ENCODE peak calls at places on chromosomes 16 and 17, in four cellular contexts. N is GM23248, Z is heart right ventricle, A is lower leg skin. O is an unnamed sample.

GRCh38 chr16:3787924-3788661 is 70.8 kb upstream of the TRAP1 start:
- DNase-seq in N (no peak), A (no peak), Z (no peak), O (no peak)

GRCh38 chr16:22659933-22660332 is 149.2 kb downstream of the NPIPB5 start:
- DNase-seq in N (no peak), A (no peak), Z (no peak), O (no peak)

GRCh38 chr16:426115-426905 is 861 bp downstream of the RAB11FIP3 start:
- DNase-seq in A (no peak), Z (peak), N (peak), O (no peak)

GRCh38 chr16:19701091-19701490 is 16.9 kb downstream of the KNOP1 start:
- DNase-seq in N (peak), A (no peak), Z (no peak), O (no peak)

GRCh38 chr17:67500261-67500660 is 123.2 kb downstream of the PITPNC1 start:
- DNase-seq in A (no peak), Z (no peak), N (peak), O (peak)

GRCh38 chr16:48384305-48384981 is 770 bp downstream of the SIAH1 start:
- DNase-seq in Z (peak), N (peak), A (peak), O (peak)

GRCh38 chr17:55413825-55414489 is 7.7 kb downstream of the MMD start:
- DNase-seq in N (no peak), Z (no peak), A (no peak), O (no peak)

GRCh38 chr17:10772425-10773380 is 31.2 kb downstream of the TMEM238L start:
- DNase-seq in A (no peak), Z (no peak), N (no peak), O (peak)

GRCh38 chr16:66604376-66605176 is at the start of gene CMTM3:
- DNase-seq in Z (peak), A (no peak), N (peak), O (peak)

GRCh38 chr16:85164838-85165516 is 52.7 kb upstream of the CIBAR2 start:
- DNase-seq in Z (no peak), N (no peak), A (peak), O (no peak)

GRCh38 chr17:72432143-72432604 is 311.4 kb downstream of the SOX9 start:
- DNase-seq in Z (no peak), N (peak), A (no peak), O (no peak)

GRCh38 chr17:49318438-49318965 is 43.5 kb downstream of the ZNF652 start:
- DNase-seq in A (no peak), N (no peak), Z (no peak), O (no peak)

GRCh38 chr17:8835631-8836364 is 31.7 kb downstream of the PIK3R6 start:
- DNase-seq in Z (no peak), N (no peak), A (no peak), O (no peak)

GRCh38 chr17:79133986-79134385 is 59.4 kb downstream of the ENGASE start:
- DNase-seq in A (no peak), Z (no peak), N (no peak), O (no peak)

GRCh38 chr16:29820271-29820701 is at the start of gene MVP:
- DNase-seq in Z (peak), A (no peak), N (peak), O (peak)

GRCh38 chr17:8159459-8160223 is 3.1 kb downstream of the VAMP2 start:
- DNase-seq in N (no peak), Z (no peak), A (no peak), O (no peak)

GRCh38 chr16:84789431-84789830 is 30.4 kb upstream of the CRISPLD2 start:
- DNase-seq in Z (no peak), N (no peak), A (no peak), O (no peak)

GRCh38 chr17:54883939-54884338 is 16.7 kb upstream of the TOM1L1 start:
- DNase-seq in N (no peak), A (no peak), Z (no peak), O (no peak)

GRCh38 chr17:58382885-58383248 is 30.9 kb upstream of the SUPT4H1 start:
- DNase-seq in N (no peak), Z (no peak), A (no peak), O (no peak)

GRCh38 chr17:80501739-80502577 is 25.6 kb upstream of the NPTX1 start:
- DNase-seq in N (peak), A (no peak), Z (no peak), O (peak)

GRCh38 chr17:41107941-41108445 is 2.8 kb downstream of the KRTAP4-9 start:
- DNase-seq in A (no peak), Z (no peak), N (no peak), O (no peak)
- H3K4me3 ChIP-seq in A (no peak), Z (no peak), N (peak), O (no peak)

GRCh38 chr16:56422896-56423441 is 2.4 kb downstream of the AMFR start:
- DNase-seq in Z (no peak), N (no peak), A (no peak), O (no peak)
- H3K4me3 ChIP-seq in Z (no peak), N (peak), A (no peak), O (peak)

GRCh38 chr17:40309938-40310510 is 1.0 kb downstream of the RARA start:
- DNase-seq in A (no peak), N (no peak), Z (no peak), O (no peak)
- H3K4me3 ChIP-seq in A (no peak), N (no peak), Z (peak), O (no peak)

GRCh38 chr16:68985268-68985667 is 120.2 kb upstream of the HAS3 start:
- DNase-seq in A (no peak), N (no peak), Z (no peak), O (no peak)
- H3K4me3 ChIP-seq in A (no peak), N (no peak), Z (no peak), O (no peak)

DNA sequence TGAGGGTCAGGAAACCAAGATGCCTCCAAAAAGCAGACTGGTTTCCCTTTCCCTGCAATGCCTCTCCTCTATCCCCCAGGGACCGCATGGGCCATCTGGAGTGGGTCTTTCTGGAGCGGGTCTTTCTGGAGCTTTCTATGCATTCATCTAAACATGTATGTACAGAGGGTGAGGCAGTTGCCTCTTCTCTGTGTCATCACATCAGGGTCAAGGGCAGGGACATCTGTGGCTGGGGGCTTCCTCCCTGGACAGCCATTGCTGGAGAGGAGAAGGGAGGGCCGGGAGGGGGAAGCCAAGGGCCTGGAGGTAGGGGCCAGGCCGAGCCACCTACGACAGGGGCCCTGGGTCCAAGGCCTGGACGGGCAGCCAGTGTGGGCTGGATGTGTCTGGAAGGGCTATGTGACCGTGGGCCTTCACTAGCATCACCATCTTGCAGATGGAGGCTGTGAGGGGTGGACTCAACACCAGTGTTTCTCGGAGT is 840 bp downstream of the ADCY7 start:
- DNase-seq in Z (no peak), A (no peak), N (no peak), O (no peak)
- H3K4me3 ChIP-seq in Z (peak), A (no peak), N (peak), O (peak)